ENCODE peak calls at places on chromosomes 11 and 22, in nine cellular contexts. G is CD8-positive, alpha-beta T cell; J is BJ; Y is pancreas; D is tibial artery; E is stomach; A is heart left ventricle; K is BE2C; O is esophagus muscularis mucosa. U is an unnamed sample. For H3K27me3, the result is how much of the 10 kb centered on the place peaks cover.

GRCh38 chr11:1763796-1764661 is at the start of gene CTSD:
- DNase-seq in G (peak), J (no peak), Y (peak), D (peak), E (peak), A (peak), K (peak), O (peak), U (peak)

GRCh38 chr22:44676441-44677298 is 25.3 kb upstream of the PRR5 start:
- DNase-seq in G (no peak), J (no peak), Y (no peak), D (no peak), E (peak), A (peak), K (peak), O (no peak), U (no peak)

GRCh38 chr11:1773711-1774550 is 10.2 kb upstream of the CTSD start:
- DNase-seq in G (no peak), J (no peak), Y (no peak), D (peak), E (no peak), A (no peak), K (no peak), O (no peak), U (no peak)

GRCh38 chr22:28894320-28894719 is 10.9 kb downstream of the ZNRF3 start:
- DNase-seq in G (no peak), J (no peak), Y (no peak), D (peak), E (no peak), A (peak), K (no peak), O (no peak), U (no peak)

GRCh38 chr11:5556596-5557188 is 8.4 kb upstream of the OR52H1 start:
- DNase-seq in G (no peak), J (no peak), Y (no peak), D (no peak), E (no peak), A (no peak), K (no peak), O (no peak), U (no peak)

GRCh38 chr11:84747871-84748270 is 879.3 kb downstream of the DLG2 start:
- DNase-seq in G (no peak), J (no peak), Y (no peak), D (no peak), E (no peak), A (no peak), K (no peak), O (no peak), U (no peak)

GRCh38 chr11:10913996-10914514 is 56.2 kb upstream of the ZBED5 start:
- DNase-seq in G (no peak), J (no peak), Y (no peak), D (no peak), E (no peak), A (no peak), K (no peak), O (no peak), U (no peak)

GRCh38 chr11:6646631-6647281 is 8.9 kb downstream of the DCHS1 start:
- DNase-seq in G (peak), J (peak), Y (no peak), D (no peak), E (no peak), A (peak), K (peak), O (no peak), U (peak)

GRCh38 chr11:61065955-61066638 is 36.2 kb upstream of the CD5 start:
- DNase-seq in G (no peak), J (no peak), Y (no peak), D (no peak), E (no peak), A (no peak), K (no peak), O (no peak), U (no peak)

DNA sequence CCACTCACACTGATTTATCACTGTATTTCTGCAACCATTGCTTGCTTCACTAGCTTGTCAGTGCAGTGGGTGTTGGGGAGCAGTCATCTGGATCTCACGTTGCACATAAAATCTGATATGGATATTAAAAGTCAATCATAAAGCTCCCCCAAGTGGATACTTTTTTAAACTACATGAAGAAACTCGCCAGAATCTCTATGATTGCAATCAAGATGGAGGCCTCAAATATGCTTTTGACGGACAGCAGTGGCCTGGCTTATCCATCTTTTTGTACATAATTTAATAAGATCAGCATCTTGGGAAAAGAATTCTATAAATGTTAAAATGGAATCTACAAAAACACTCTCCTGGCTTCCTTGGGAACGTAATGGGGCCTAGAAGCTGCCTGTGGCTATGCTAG is 137.7 kb downstream of the WT1 start:
- DNase-seq in G (no peak), J (no peak), Y (no peak), D (no peak), E (no peak), A (no peak), K (peak), O (no peak), U (no peak)
- TF ChIP-seq CTCF in G (peak), J (no peak), Y (no peak), D (no peak), E (no peak), A (no peak), K (peak), O (peak), U (peak)

GRCh38 chr22:36156119-36156514 is 4.4 kb downstream of the APOL3 start:
- DNase-seq in G (no peak), J (no peak), Y (no peak), D (no peak), E (no peak), A (no peak), K (no peak), O (no peak), U (no peak)
- H3K4me3 ChIP-seq in G (peak), J (peak), Y (peak), D (peak), E (peak), A (peak), K (no peak), O (peak), U (no peak)

GRCh38 chr11:69922015-69922595 is 102.9 kb upstream of the FGF3 start:
- DNase-seq in G (no peak), J (no peak), Y (peak), D (peak), E (no peak), A (peak), K (no peak), O (no peak), U (no peak)
- H3K27me3 ChIP-seq in G (under half), J (under half), Y (under half), D (under half), E (under half), A (under half), K (under half), O (under half), U (under half)

GRCh38 chr22:24485608-24486007 is 9.5 kb upstream of the UPB1 start:
- DNase-seq in G (no peak), J (no peak), Y (no peak), D (no peak), E (no peak), A (no peak), K (peak), O (no peak), U (no peak)
- TF ChIP-seq CTCF in G (peak), J (no peak), Y (no peak), D (no peak), E (no peak), A (peak), K (peak), O (peak), U (no peak)

DNA sequence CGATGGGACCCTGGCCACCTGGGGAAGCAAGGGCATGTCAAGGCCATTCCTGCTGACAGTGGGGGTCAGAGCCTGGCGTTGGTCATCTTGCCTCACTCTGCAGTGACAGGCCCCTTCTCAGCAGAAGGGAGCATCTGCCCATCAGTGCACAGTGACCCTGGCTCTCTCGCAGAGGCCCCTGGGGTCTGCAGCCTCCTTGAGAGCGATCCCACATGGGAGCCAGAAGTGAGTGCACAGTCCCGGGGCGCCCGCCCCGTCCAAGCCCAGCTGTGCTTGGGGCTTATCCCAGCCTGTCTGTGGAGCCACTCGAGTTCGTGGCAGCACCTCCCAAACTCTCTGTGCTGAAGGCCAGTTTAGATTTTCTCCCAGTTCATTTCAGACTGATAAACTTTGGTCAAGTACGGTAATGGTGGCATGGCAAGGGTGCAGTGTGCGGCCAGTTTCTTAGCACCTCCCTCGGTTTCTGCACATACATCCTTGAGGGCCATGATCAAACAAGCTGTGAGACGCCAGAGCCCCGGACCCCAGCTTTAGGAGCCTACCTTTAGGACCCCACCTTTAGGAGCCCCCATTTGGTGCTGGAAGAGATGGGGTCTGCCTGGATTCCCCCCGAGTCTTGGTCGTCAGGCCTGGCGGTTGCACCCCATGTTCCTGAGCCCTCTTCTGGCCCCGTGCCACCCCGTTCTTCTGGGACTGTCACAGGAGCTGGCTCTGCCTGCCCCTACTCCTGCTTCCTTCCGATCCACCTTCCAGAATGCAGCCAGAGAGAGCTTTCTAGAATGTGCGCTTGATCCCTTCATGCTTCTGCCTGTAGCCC is 369.4 kb downstream of the TBC1D22A start:
- DNase-seq in G (no peak), J (no peak), Y (peak), D (no peak), E (no peak), A (peak), K (no peak), O (no peak), U (no peak)
- H3K4me3 ChIP-seq in G (no peak), J (no peak), Y (no peak), D (no peak), E (no peak), A (no peak), K (no peak), O (no peak), U (no peak)

DNA sequence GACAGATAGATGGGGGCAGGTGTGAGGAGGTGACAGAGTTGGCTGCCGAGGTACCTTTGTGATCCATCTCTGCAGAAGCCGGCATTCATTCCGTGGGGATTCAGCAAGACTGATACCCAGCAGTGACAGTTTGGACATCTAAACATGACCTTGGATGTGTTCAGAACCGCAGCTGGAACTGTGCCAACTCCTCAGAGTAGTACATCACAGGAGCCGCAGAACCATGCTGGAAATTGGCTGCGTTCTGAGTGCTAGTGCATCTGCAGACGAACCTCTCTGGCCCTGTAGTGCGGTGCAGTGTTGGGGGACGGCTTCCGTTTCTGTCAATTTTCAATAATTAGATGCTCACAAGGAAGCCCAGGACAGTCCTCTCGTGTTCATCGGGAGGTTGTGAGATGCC is 772.1 kb downstream of the NTM start:
- DNase-seq in G (no peak), J (no peak), Y (no peak), D (no peak), E (no peak), A (no peak), K (no peak), O (no peak), U (no peak)
- H3K27me3 ChIP-seq in G (under half), J (under half), Y (under half), D (under half), E (under half), A (under half), K (under half), O (under half), U (under half)

DNA sequence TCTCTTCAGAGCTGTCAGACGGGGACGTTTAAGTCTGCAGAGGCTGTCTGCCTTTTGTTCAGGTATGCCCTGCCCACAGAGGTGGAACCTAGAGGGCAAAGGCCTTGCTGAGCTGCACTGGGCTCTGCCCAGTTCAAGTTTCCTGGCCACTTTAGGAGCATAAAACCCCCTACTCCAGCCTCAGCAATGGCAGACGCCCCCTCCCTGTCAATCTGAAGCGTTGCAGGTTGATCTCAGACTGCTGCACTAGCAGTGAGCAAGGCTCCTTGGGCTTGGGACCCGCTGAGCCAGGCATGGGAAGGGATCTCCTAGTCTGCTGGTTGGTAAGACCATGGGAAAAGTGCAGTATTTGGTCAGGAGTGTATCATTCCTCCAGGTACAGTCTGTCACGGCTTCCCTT is 66.6 kb upstream of the TP53I11 start:
- DNase-seq in G (no peak), J (no peak), Y (no peak), D (no peak), E (no peak), A (no peak), K (no peak), O (peak), U (no peak)
- TF ChIP-seq CTCF in G (no peak), J (no peak), Y (no peak), D (no peak), E (no peak), A (no peak), K (peak), O (no peak), U (no peak)

DNA sequence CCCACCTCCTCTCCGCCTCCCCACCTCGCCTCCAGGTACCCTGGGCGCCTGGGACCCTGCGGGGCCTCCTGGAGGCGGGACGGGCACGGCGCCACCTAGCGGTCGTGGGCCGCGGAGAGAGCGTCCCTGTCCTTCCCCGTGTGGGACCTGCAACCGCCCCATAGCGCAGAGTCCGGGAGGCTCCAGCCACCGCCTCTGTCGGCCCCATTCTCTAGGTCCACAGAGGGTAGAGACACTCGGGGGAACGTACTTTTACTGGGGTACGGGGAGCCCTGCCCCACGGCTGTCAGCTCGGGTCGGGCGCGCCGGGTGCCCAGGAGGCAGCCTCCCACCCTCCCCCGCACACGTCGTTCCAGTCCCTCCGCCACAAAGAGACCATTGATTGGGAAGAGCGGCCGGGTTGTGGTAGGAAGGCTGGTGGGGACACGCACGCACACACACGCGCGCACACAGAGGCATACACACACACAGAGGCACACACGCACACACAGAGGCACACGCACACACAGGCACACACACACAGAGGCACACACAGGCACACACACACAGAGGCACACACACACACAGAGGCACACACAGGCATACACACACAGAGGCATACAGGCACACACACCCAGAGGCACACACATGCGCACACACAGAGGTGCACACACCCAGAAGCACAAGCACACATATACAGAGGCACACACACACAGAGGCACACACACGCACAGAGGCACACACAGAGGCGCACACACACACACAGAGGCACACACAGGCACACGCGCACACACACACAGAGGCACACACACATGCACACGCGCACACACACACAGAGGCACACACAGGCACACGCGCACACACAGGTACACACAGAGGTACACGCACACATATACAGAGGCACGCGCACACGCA is 12.6 kb upstream of the NECTIN1 start:
- DNase-seq in G (peak), J (no peak), Y (no peak), D (no peak), E (peak), A (peak), K (no peak), O (no peak), U (peak)
- H3K4me3 ChIP-seq in G (no peak), J (no peak), Y (no peak), D (peak), E (peak), A (no peak), K (no peak), O (peak), U (no peak)

U was measured in GM06990.